ENCODE peak calls at places on chromosomes 3 and 15, in five cellular contexts. H is PC-3, G is fibroblast of lung, M is HCT116, F is sigmoid colon. D is an unnamed sample. For H3K4me1, the result is how much of the 10 kb centered on the place peaks cover.

GRCh38 chr3:127887321-127887720 is 27.7 kb upstream of the KBTBD12 start:
- DNase-seq in H (peak), G (no peak), M (no peak), F (no peak), D (no peak)

GRCh38 chr3:37825744-37826143 is 35.9 kb upstream of the CTDSPL start:
- DNase-seq in H (no peak), G (no peak), M (no peak), F (no peak), D (peak)

GRCh38 chr15:63920504-63921178 is 86.9 kb upstream of the HERC1 start:
- DNase-seq in H (no peak), G (no peak), M (no peak), F (no peak), D (no peak)

GRCh38 chr15:63970723-63971426 is 75.4 kb downstream of the DAPK2 start:
- DNase-seq in H (no peak), G (no peak), M (no peak), F (no peak), D (peak)

GRCh38 chr3:128317698-128318231 is 148.9 kb downstream of the DNAJB8 start:
- DNase-seq in H (no peak), G (peak), M (no peak), F (no peak), D (peak)

GRCh38 chr3:10667269-10667668 is 148.8 kb upstream of the SLC6A11 start:
- DNase-seq in H (no peak), G (no peak), M (no peak), F (no peak), D (no peak)

GRCh38 chr15:96053039-96054021 is 277.2 kb upstream of the NR2F2 start:
- DNase-seq in H (peak), G (peak), M (peak), F (peak), D (peak)

GRCh38 chr3:31853580-31853979 is 127.5 kb downstream of the OSBPL10 start:
- DNase-seq in H (no peak), G (no peak), M (no peak), F (no peak), D (no peak)

GRCh38 chr3:137761099-137761562 is 3.0 kb upstream of the SOX14 start:
- DNase-seq in H (no peak), G (no peak), M (no peak), F (no peak), D (peak)

GRCh38 chr3:178538065-178538464 is 1.8 kb downstream of the KCNMB2 start:
- DNase-seq in H (no peak), G (no peak), M (no peak), F (no peak), D (no peak)

GRCh38 chr3:13079051-13079450 is 5.8 kb upstream of the IQSEC1 start:
- DNase-seq in H (no peak), G (no peak), M (no peak), F (no peak), D (no peak)

GRCh38 chr15:39880718-39881387 is 39.2 kb downstream of the GPR176 start:
- DNase-seq in H (no peak), G (no peak), M (no peak), F (no peak), D (no peak)

GRCh38 chr15:38217181-38217580 is 35.5 kb upstream of the SPRED1 start:
- DNase-seq in H (peak), G (peak), M (no peak), F (no peak), D (no peak)

GRCh38 chr15:44075535-44075934 is 119.5 kb downstream of the FRMD5 start:
- DNase-seq in H (peak), G (no peak), M (no peak), F (no peak), D (no peak)

GRCh38 chr3:121836069-121836468 is 1.1 kb downstream of the EAF2 start:
- DNase-seq in H (no peak), G (no peak), M (no peak), F (no peak), D (no peak)

GRCh38 chr3:184372911-184373310 is 5.1 kb downstream of the THPO start:
- DNase-seq in H (no peak), G (no peak), M (no peak), F (peak), D (peak)

GRCh38 chr15:37789881-37790280 is 144.6 kb upstream of the TMCO5A start:
- DNase-seq in H (peak), G (peak), M (no peak), F (no peak), D (no peak)

GRCh38 chr3:97293596-97294131 is 470.9 kb upstream of the ARL6 start:
- DNase-seq in H (no peak), G (no peak), M (no peak), F (no peak), D (no peak)

GRCh38 chr15:49045691-49046112 is 544 bp downstream of the SECISBP2L start:
- DNase-seq in H (peak), G (peak), M (no peak), F (no peak), D (no peak)

GRCh38 chr3:163175970-163176369 is 1679.4 kb downstream of the OTOL1 start:
- DNase-seq in H (no peak), G (no peak), M (no peak), F (no peak), D (no peak)

GRCh38 chr15:70265986-70266385 is 168.3 kb upstream of the TLE3 start:
- DNase-seq in H (no peak), G (no peak), M (no peak), F (no peak), D (no peak)

GRCh38 chr15:70264738-70265465 is 167.2 kb upstream of the TLE3 start:
- DNase-seq in H (no peak), G (no peak), M (no peak), F (no peak), D (no peak)

GRCh38 chr15:70266412-70267089 is 168.8 kb upstream of the TLE3 start:
- DNase-seq in H (no peak), G (peak), M (no peak), F (peak), D (no peak)

GRCh38 chr15:70264014-70264492 is 166.3 kb upstream of the TLE3 start:
- DNase-seq in H (no peak), G (no peak), M (no peak), F (peak), D (no peak)

DNA sequence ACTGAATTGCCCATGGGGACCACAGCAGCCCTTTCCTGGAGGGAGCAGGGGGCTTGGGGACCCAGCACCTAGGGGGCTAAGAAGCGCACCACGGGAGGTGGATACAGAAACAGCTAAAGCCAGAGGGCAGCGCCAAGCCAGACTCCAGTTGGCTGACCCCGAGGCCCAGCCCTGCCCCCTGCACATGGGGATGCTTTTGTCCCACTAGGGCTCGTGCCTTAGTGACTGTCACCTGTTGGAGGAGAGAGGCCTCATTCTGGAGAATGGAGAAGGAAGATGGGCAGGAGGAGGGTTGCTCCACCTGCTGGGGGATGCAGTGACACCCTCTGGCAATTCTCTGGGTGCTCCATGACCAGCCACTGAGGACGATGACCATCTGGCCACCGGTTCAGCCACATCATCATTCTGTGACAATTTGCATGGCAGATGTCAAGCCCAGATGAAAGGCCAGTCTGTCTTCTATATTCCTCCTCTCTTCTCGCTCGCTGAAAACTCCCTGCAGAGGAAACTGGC is 167.8 kb upstream of the TLE3 start:
- DNase-seq in H (no peak), G (no peak), M (no peak), F (no peak), D (no peak)
- TF ChIP-seq CTCF in H (peak), G (no peak), M (peak), F (no peak), D (peak)

GRCh38 chr15:93070136-93070535 is 18.9 kb downstream of the RGMA start:
- DNase-seq in H (peak), G (no peak), M (no peak), F (no peak), D (no peak)

GRCh38 chr15:93067649-93068085 is 21.3 kb downstream of the RGMA start:
- DNase-seq in H (no peak), G (no peak), M (no peak), F (no peak), D (no peak)

GRCh38 chr15:93066834-93067648 is 22.0 kb downstream of the RGMA start:
- DNase-seq in H (peak), G (no peak), M (no peak), F (no peak), D (no peak)

GRCh38 chr15:93070901-93071300 is 18.1 kb downstream of the RGMA start:
- DNase-seq in H (no peak), G (no peak), M (no peak), F (no peak), D (no peak)

DNA sequence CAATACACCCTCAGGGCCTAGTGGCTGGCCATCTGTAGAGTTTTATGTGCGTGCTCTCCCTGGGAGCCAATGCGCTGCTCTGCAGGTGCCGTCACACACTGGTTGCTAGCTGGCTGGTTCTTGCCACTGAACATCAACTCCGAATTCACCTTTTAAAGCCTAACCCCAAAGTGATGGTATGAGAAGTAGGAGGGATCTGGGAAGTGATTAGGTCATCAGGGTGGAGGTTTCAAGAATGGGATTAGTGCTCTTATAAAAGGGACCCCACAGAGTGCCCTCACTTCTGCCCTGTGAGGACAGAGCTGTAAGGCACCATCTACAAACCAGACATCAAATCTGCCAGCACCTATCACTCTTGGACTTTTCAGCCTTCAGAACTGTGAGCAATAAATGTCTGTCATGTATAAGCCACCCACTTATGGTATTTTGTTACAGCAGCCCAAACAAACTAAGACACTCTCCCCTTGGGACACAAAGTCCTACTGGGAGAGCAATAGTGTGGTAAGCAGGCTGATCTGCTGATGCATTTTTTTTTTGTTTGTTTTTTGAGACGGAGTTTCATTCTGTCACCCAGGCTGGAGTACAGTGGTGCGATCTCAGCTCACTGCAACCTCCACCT is 20.3 kb downstream of the RGMA start:
- DNase-seq in H (no peak), G (no peak), M (no peak), F (no peak), D (no peak)
- H3K4me1 ChIP-seq in H (under half), G (under half), M (under half), F (under half), D (under half)

GRCh38 chr15:74847462-74847861 is 4.5 kb upstream of the ULK3 start:
- DNase-seq in H (no peak), G (no peak), M (no peak), F (no peak), D (no peak)
- H3K27ac ChIP-seq in H (no peak), G (no peak), M (no peak), F (no peak), D (no peak)

GRCh38 chr3:51544011-51544775 is 5.7 kb downstream of the RAD54L2 start:
- DNase-seq in H (no peak), G (no peak), M (no peak), F (no peak), D (peak)

GRCh38 chr3:51538115-51538458 is 432 bp upstream of the RAD54L2 start:
- DNase-seq in H (peak), G (no peak), M (no peak), F (no peak), D (no peak)

GRCh38 chr3:51535146-51536019 is 3.1 kb upstream of the RAD54L2 start:
- DNase-seq in H (no peak), G (no peak), M (no peak), F (no peak), D (no peak)

GRCh38 chr3:51539291-51539891 is 872 bp downstream of the RAD54L2 start:
- DNase-seq in H (peak), G (peak), M (no peak), F (no peak), D (peak)

GRCh38 chr3:51538459-51539290 is at the start of gene RAD54L2:
- DNase-seq in H (peak), G (peak), M (peak), F (peak), D (peak)
- TF ChIP-seq CTCF in H (peak), G (no peak), M (peak), F (no peak), D (peak)

GRCh38 chr3:39420537-39420936 is 14.0 kb downstream of the RPSA start:
- DNase-seq in H (no peak), G (no peak), M (no peak), F (no peak), D (no peak)
- H3K4me1 ChIP-seq in H (under half), G (under half), M (under half), F (under half), D (under half)

GRCh38 chr3:123336441-123336851 is 112.4 kb downstream of the ADCY5 start:
- DNase-seq in H (no peak), G (no peak), M (no peak), F (peak), D (no peak)
- H3K27ac ChIP-seq in H (no peak), G (no peak), M (no peak), F (no peak), D (no peak)